ENCODE peak calls at places on chromosomes 6 and 20, in seven cellular contexts. M is activated T-cell treated with anti-CD3 and anti-CD28 coated beads, Interleukin-2, amount 50 U/mL, for 72 hours; L is amniotic stem cell; B is choroid plexus epithelial cell; A is Right ventricle myocardium superior; Z is mucosa of gallbladder; V is CD4-positive, alpha-beta memory T cell. D is an unnamed sample.

GRCh38 chr6:111478749-111479148 is 4.3 kb downstream of the REV3L start:
- DNase-seq in Z (no peak), V (peak), L (no peak), A (no peak), M (no peak), B (peak), D (no peak)

GRCh38 chr6:161536141-161536735 is 262.4 kb upstream of the AGPAT4 start:
- DNase-seq in V (no peak), L (no peak), M (no peak), Z (no peak), B (peak), A (no peak), D (no peak)

GRCh38 chr6:125149256-125150144 is 4.1 kb upstream of the TPD52L1 start:
- DNase-seq in A (no peak), Z (no peak), V (no peak), M (no peak), B (peak), L (no peak), D (no peak)

GRCh38 chr6:73521351-73522254 is 771 bp upstream of the EEF1A1 start:
- DNase-seq in A (peak), M (no peak), Z (no peak), L (peak), V (no peak), B (peak), D (peak)

GRCh38 chr20:50245561-50246366 is 55.1 kb downstream of the CEBPB start:
- DNase-seq in A (no peak), L (peak), M (no peak), B (peak), Z (no peak), V (no peak), D (peak)

GRCh38 chr20:32416206-32416605 is 58.1 kb downstream of the ASXL1 start:
- DNase-seq in V (no peak), Z (no peak), M (no peak), L (no peak), A (no peak), B (no peak), D (no peak)

GRCh38 chr20:57561356-57562279 is 708 bp downstream of the PCK1 start:
- DNase-seq in A (no peak), V (no peak), Z (no peak), B (no peak), L (no peak), M (no peak), D (no peak)

GRCh38 chr6:163955752-163956151 is 541.2 kb downstream of the QKI start:
- DNase-seq in V (no peak), L (no peak), M (no peak), A (no peak), B (no peak), Z (no peak), D (no peak)

GRCh38 chr6:158131926-158132325 is 36.1 kb downstream of the SERAC1 start:
- DNase-seq in M (peak), Z (no peak), V (no peak), L (no peak), B (peak), A (no peak), D (peak)

GRCh38 chr6:37624606-37625574 is 72.8 kb downstream of the MDGA1 start:
- DNase-seq in Z (peak), V (peak), L (no peak), A (peak), M (peak), B (no peak), D (no peak)

GRCh38 chr6:53413326-53413725 is 64.6 kb upstream of the ELOVL5 start:
- DNase-seq in V (no peak), Z (no peak), A (no peak), L (no peak), M (no peak), B (no peak), D (no peak)

GRCh38 chr20:25274481-25274880 is 26.6 kb downstream of the PYGB start:
- DNase-seq in M (no peak), L (no peak), B (no peak), V (no peak), Z (no peak), A (peak), D (no peak)

GRCh38 chr20:18412202-18412901 is 54.5 kb downstream of the DZANK1 start:
- DNase-seq in Z (no peak), M (no peak), B (no peak), A (no peak), V (no peak), L (no peak), D (no peak)

GRCh38 chr6:162814417-162814988 is 86.7 kb downstream of the PACRG start:
- DNase-seq in B (no peak), A (no peak), L (no peak), M (no peak), Z (no peak), V (no peak), D (no peak)

GRCh38 chr6:160353950-160354496 is 5.8 kb downstream of the SLC22A3 start:
- DNase-seq in B (no peak), A (no peak), V (no peak), M (no peak), Z (no peak), L (no peak), D (no peak)

GRCh38 chr6:93678841-93679454 is 259.6 kb upstream of the EPHA7 start:
- DNase-seq in L (no peak), M (no peak), A (no peak), V (no peak), B (peak), Z (no peak), D (no peak)

GRCh38 chr6:39574991-39575390 is 150.2 kb downstream of the KIF6 start:
- DNase-seq in L (no peak), V (no peak), A (no peak), B (no peak), Z (no peak), M (no peak), D (no peak)

GRCh38 chr6:53795702-53796450 is 1.1 kb downstream of the LRRC1 start:
- DNase-seq in V (peak), M (peak), A (peak), Z (peak), B (no peak), L (no peak), D (no peak)

GRCh38 chr6:35327349-35328027 is 14.9 kb upstream of the PPARD start:
- DNase-seq in B (peak), L (peak), A (peak), Z (peak), V (peak), M (peak), D (peak)

GRCh38 chr6:49499623-49500022 is at the start of gene GLYATL3:
- DNase-seq in B (no peak), A (no peak), L (no peak), M (no peak), V (no peak), Z (no peak), D (no peak)

GRCh38 chr6:18978330-18979128 is 591.4 kb downstream of the RNF144B start:
- DNase-seq in A (no peak), Z (peak), L (no peak), B (peak), M (no peak), V (no peak), D (no peak)

GRCh38 chr6:150666071-150666470 is 66.4 kb downstream of the PLEKHG1 start:
- DNase-seq in M (no peak), V (no peak), A (no peak), L (no peak), Z (peak), B (peak), D (no peak)

GRCh38 chr20:34300809-34301586 is 2.2 kb downstream of the AHCY start:
- DNase-seq in A (no peak), B (no peak), Z (no peak), V (no peak), M (no peak), L (no peak), D (no peak)

GRCh38 chr6:133291671-133292070 is 50.5 kb downstream of the EYA4 start:
- DNase-seq in A (no peak), M (no peak), V (no peak), Z (no peak), B (peak), L (no peak), D (no peak)

GRCh38 chr20:18835850-18836249 is 22.3 kb downstream of the SCP2D1 start:
- DNase-seq in Z (no peak), V (no peak), M (no peak), B (no peak), L (no peak), A (no peak), D (no peak)

GRCh38 chr6:10578718-10579117 is 57.6 kb downstream of the GCNT2 start:
- DNase-seq in A (no peak), B (no peak), M (no peak), L (no peak), V (no peak), Z (no peak), D (no peak)

GRCh38 chr6:136201735-136202134 is 48.4 kb downstream of the MTFR2 start:
- DNase-seq in V (no peak), Z (no peak), B (peak), L (no peak), M (no peak), A (no peak), D (no peak)

GRCh38 chr6:142013286-142013685 is 119.4 kb upstream of the GJE1 start:
- DNase-seq in Z (no peak), V (no peak), M (no peak), B (peak), A (no peak), L (peak), D (peak)

GRCh38 chr6:46287043-46287442 is 116.3 kb upstream of the ENPP5 start:
- DNase-seq in M (no peak), B (no peak), V (no peak), A (no peak), Z (no peak), L (no peak), D (no peak)

GRCh38 chr20:382291-383115 is 1.9 kb downstream of the TRIB3 start:
- DNase-seq in B (no peak), L (no peak), Z (no peak), M (peak), V (no peak), A (no peak), D (no peak)

GRCh38 chr20:62357681-62358080 is 9.4 kb downstream of the LAMA5 start:
- DNase-seq in L (no peak), M (no peak), V (no peak), B (no peak), A (peak), Z (no peak), D (no peak)

GRCh38 chr6:145332001-145332400 is 403.3 kb downstream of the EPM2A start:
- DNase-seq in M (no peak), A (no peak), V (no peak), Z (no peak), B (no peak), L (no peak), D (no peak)